ENCODE peak calls at places on chromosomes 13 and 19, in nine cellular contexts. Q is DMS79 treated with DMSO at 0.1 percent for 48 hours, H is upper lobe of left lung, C is H9, A is putamen, X is tibial nerve, J is AG04450, I is PC-3, O is amniotic stem cell. Y is an unnamed sample.

GRCh38 chr13:54836273-54836672 is 1807.7 kb downstream of the OLFM4 start:
- DNase-seq in I (no peak), Q (no peak), J (no peak), O (no peak), H (no peak), A (no peak), X (no peak), C (no peak), Y (no peak)

GRCh38 chr13:102400619-102401125 is 1.2 kb downstream of the FGF14 start:
- DNase-seq in A (peak), J (no peak), X (no peak), H (no peak), Q (peak), O (no peak), C (peak), I (no peak), Y (peak)

GRCh38 chr13:72504026-72504925 is 223.2 kb downstream of the MZT1 start:
- DNase-seq in C (no peak), O (peak), A (no peak), J (no peak), Q (no peak), H (no peak), I (no peak), X (no peak), Y (no peak)

GRCh38 chr19:55080121-55080914 is 4.6 kb downstream of the EPS8L1 start:
- DNase-seq in X (no peak), H (peak), I (no peak), J (peak), C (peak), Q (peak), A (no peak), O (no peak), Y (peak)

GRCh38 chr19:39053276-39054090 is 21.1 kb upstream of the FBXO27 start:
- DNase-seq in X (no peak), H (no peak), J (no peak), Q (no peak), I (no peak), A (peak), C (no peak), O (no peak), Y (no peak)

GRCh38 chr19:50007947-50008346 is 17.2 kb downstream of the VRK3 start:
- DNase-seq in A (no peak), C (no peak), Q (no peak), X (no peak), I (no peak), J (no peak), O (no peak), H (no peak), Y (no peak)

GRCh38 chr13:33212396-33212795 is 73.2 kb downstream of the STARD13 start:
- DNase-seq in O (no peak), A (no peak), I (no peak), H (no peak), C (no peak), X (no peak), J (no peak), Q (no peak), Y (no peak)

GRCh38 chr13:83498486-83499190 is 383.6 kb downstream of the SLITRK1 start:
- DNase-seq in H (no peak), J (no peak), C (no peak), O (peak), Q (no peak), I (peak), X (no peak), A (no peak), Y (peak)

GRCh38 chr13:112107289-112107688 is 40.3 kb downstream of the SOX1 start:
- DNase-seq in H (no peak), X (no peak), J (no peak), O (no peak), C (no peak), A (no peak), I (no peak), Q (no peak), Y (no peak)

GRCh38 chr13:48222358-48223015 is 10.5 kb upstream of the ITM2B start:
- DNase-seq in H (peak), O (no peak), A (no peak), C (no peak), I (no peak), X (peak), J (no peak), Q (no peak), Y (peak)

GRCh38 chr19:36392916-36393673 is 14.1 kb upstream of the ZFP14 start:
- DNase-seq in X (no peak), Q (no peak), J (no peak), C (no peak), O (no peak), I (no peak), H (no peak), A (no peak), Y (no peak)

GRCh38 chr19:8257052-8257443 is 47.9 kb downstream of the CERS4 start:
- DNase-seq in X (no peak), C (peak), J (no peak), Q (no peak), H (no peak), O (no peak), A (no peak), I (no peak), Y (no peak)

GRCh38 chr13:102122147-102122546 is 279.7 kb downstream of the FGF14 start:
- DNase-seq in Q (no peak), C (no peak), X (no peak), I (no peak), A (no peak), J (no peak), O (no peak), H (no peak), Y (no peak)

GRCh38 chr13:106570354-106570822 is 2.5 kb upstream of the ARGLU1 start:
- DNase-seq in C (peak), I (no peak), H (peak), J (no peak), Q (no peak), X (peak), A (no peak), O (no peak), Y (peak)

GRCh38 chr19:934865-935422 is 9.1 kb downstream of the ARID3A start:
- DNase-seq in O (no peak), X (peak), I (peak), C (no peak), Q (no peak), A (peak), J (no peak), H (peak), Y (peak)

GRCh38 chr13:97000295-97000925 is 6.1 kb upstream of the OXGR1 start:
- DNase-seq in I (no peak), X (no peak), A (no peak), C (no peak), H (no peak), Q (no peak), O (no peak), J (no peak), Y (peak)

GRCh38 chr13:75442736-75443234 is 39.2 kb downstream of the TBC1D4 start:
- DNase-seq in X (no peak), O (no peak), A (no peak), Q (no peak), C (no peak), H (no peak), I (no peak), J (no peak), Y (no peak)

GRCh38 chr13:26743971-26744370 is 16.6 kb downstream of the GPR12 start:
- DNase-seq in J (no peak), I (no peak), A (no peak), H (no peak), Q (no peak), C (no peak), X (no peak), O (no peak), Y (no peak)

GRCh38 chr13:87684850-87685735 is 13.9 kb downstream of the SLITRK5 start:
- DNase-seq in C (no peak), J (no peak), O (no peak), H (no peak), X (no peak), A (no peak), I (peak), Q (no peak), Y (peak)

GRCh38 chr19:6065685-6066365 is 44.5 kb downstream of the RFX2 start:
- DNase-seq in I (peak), A (no peak), C (peak), H (peak), J (no peak), O (no peak), X (no peak), Q (peak), Y (peak)

GRCh38 chr13:111666377-111666776 is 345.9 kb downstream of the TEX29 start:
- DNase-seq in X (no peak), I (no peak), J (no peak), A (no peak), Q (no peak), H (no peak), C (peak), O (no peak), Y (no peak)

GRCh38 chr13:112670118-112670517 is 19.7 kb upstream of the ATP11A start:
- DNase-seq in I (no peak), O (no peak), X (no peak), H (no peak), A (no peak), Q (no peak), J (no peak), C (peak), Y (no peak)

Y was measured in GM23248.